ENCODE peak calls at places on chromosome 11, in four cellular contexts. One of them, this sample, is unnamed.

GRCh38 chr11:117610045-117610444 is 187.0 kb downstream of the DSCAML1 start:
- DNase-seq in substantia nigra: no peak
- DNase-seq in stimulated activated naive B cell treated with anti-CD40 and anti-IgM and Interleukin-4, amounts not matched to agents 10 μg/mL and 1 μg/mL and 100 μg/mL, for 72 hours: peak
- DNase-seq in psoas muscle: no peak
- DNase-seq in this sample: no peak

GRCh38 chr11:114133548-114134329 is 74.2 kb downstream of the ZBTB16 start:
- DNase-seq in substantia nigra: no peak
- DNase-seq in psoas muscle: no peak
- DNase-seq in stimulated activated naive B cell treated with anti-CD40 and anti-IgM and Interleukin-4, amounts not matched to agents 10 μg/mL and 1 μg/mL and 100 μg/mL, for 72 hours: no peak
- DNase-seq in this sample: no peak

GRCh38 chr11:60345489-60345888 is 18.4 kb downstream of the MS4A6E start:
- DNase-seq in substantia nigra: no peak
- DNase-seq in stimulated activated naive B cell treated with anti-CD40 and anti-IgM and Interleukin-4, amounts not matched to agents 10 μg/mL and 1 μg/mL and 100 μg/mL, for 72 hours: no peak
- DNase-seq in psoas muscle: no peak
- DNase-seq in this sample: peak

GRCh38 chr11:86934263-86934932 is 20.8 kb downstream of the FZD4 start:
- DNase-seq in psoas muscle: no peak
- DNase-seq in substantia nigra: no peak
- DNase-seq in stimulated activated naive B cell treated with anti-CD40 and anti-IgM and Interleukin-4, amounts not matched to agents 10 μg/mL and 1 μg/mL and 100 μg/mL, for 72 hours: no peak
- DNase-seq in this sample: no peak

GRCh38 chr11:86916330-86916729 is 38.9 kb downstream of the FZD4 start:
- DNase-seq in stimulated activated naive B cell treated with anti-CD40 and anti-IgM and Interleukin-4, amounts not matched to agents 10 μg/mL and 1 μg/mL and 100 μg/mL, for 72 hours: no peak
- DNase-seq in psoas muscle: no peak
- DNase-seq in substantia nigra: no peak
- DNase-seq in this sample: no peak

GRCh38 chr11:119341222-119342022 is 739 bp upstream of the C1QTNF5 start:
- DNase-seq in psoas muscle: no peak
- DNase-seq in substantia nigra: no peak
- DNase-seq in stimulated activated naive B cell treated with anti-CD40 and anti-IgM and Interleukin-4, amounts not matched to agents 10 μg/mL and 1 μg/mL and 100 μg/mL, for 72 hours: no peak
- DNase-seq in this sample: peak

GRCh38 chr11:134518616-134519389 is 106.8 kb upstream of the B3GAT1 start:
- DNase-seq in stimulated activated naive B cell treated with anti-CD40 and anti-IgM and Interleukin-4, amounts not matched to agents 10 μg/mL and 1 μg/mL and 100 μg/mL, for 72 hours: no peak
- DNase-seq in psoas muscle: peak
- DNase-seq in substantia nigra: no peak
- DNase-seq in this sample: no peak

GRCh38 chr11:64040684-64041267 is 5.0 kb downstream of the FLRT1 start:
- DNase-seq in stimulated activated naive B cell treated with anti-CD40 and anti-IgM and Interleukin-4, amounts not matched to agents 10 μg/mL and 1 μg/mL and 100 μg/mL, for 72 hours: no peak
- DNase-seq in psoas muscle: no peak
- DNase-seq in substantia nigra: peak
- DNase-seq in this sample: peak

GRCh38 chr11:73995247-73995646 is 12.6 kb upstream of the UCP2 start:
- DNase-seq in psoas muscle: no peak
- DNase-seq in substantia nigra: no peak
- DNase-seq in stimulated activated naive B cell treated with anti-CD40 and anti-IgM and Interleukin-4, amounts not matched to agents 10 μg/mL and 1 μg/mL and 100 μg/mL, for 72 hours: no peak
- DNase-seq in this sample: no peak

GRCh38 chr11:1728281-1728680 is 22.1 kb downstream of the IFITM10 start:
- DNase-seq in substantia nigra: no peak
- DNase-seq in psoas muscle: no peak
- DNase-seq in stimulated activated naive B cell treated with anti-CD40 and anti-IgM and Interleukin-4, amounts not matched to agents 10 μg/mL and 1 μg/mL and 100 μg/mL, for 72 hours: no peak
- DNase-seq in this sample: no peak

GRCh38 chr11:111450480-111451320 is 61.5 kb downstream of the BTG4 start:
- DNase-seq in stimulated activated naive B cell treated with anti-CD40 and anti-IgM and Interleukin-4, amounts not matched to agents 10 μg/mL and 1 μg/mL and 100 μg/mL, for 72 hours: no peak
- DNase-seq in psoas muscle: no peak
- DNase-seq in substantia nigra: no peak
- DNase-seq in this sample: no peak

GRCh38 chr11:46916669-46917108 is 1.7 kb downstream of the LRP4 start:
- DNase-seq in substantia nigra: no peak
- DNase-seq in stimulated activated naive B cell treated with anti-CD40 and anti-IgM and Interleukin-4, amounts not matched to agents 10 μg/mL and 1 μg/mL and 100 μg/mL, for 72 hours: no peak
- DNase-seq in psoas muscle: peak
- DNase-seq in this sample: peak

GRCh38 chr11:82927264-82927880 is 25.8 kb downstream of the DDIAS start:
- DNase-seq in substantia nigra: no peak
- DNase-seq in psoas muscle: no peak
- DNase-seq in stimulated activated naive B cell treated with anti-CD40 and anti-IgM and Interleukin-4, amounts not matched to agents 10 μg/mL and 1 μg/mL and 100 μg/mL, for 72 hours: no peak
- DNase-seq in this sample: peak

GRCh38 chr11:5380740-5381342 is 2.8 kb upstream of the OR51M1 start:
- DNase-seq in substantia nigra: no peak
- DNase-seq in psoas muscle: no peak
- DNase-seq in stimulated activated naive B cell treated with anti-CD40 and anti-IgM and Interleukin-4, amounts not matched to agents 10 μg/mL and 1 μg/mL and 100 μg/mL, for 72 hours: peak
- DNase-seq in this sample: peak

GRCh38 chr11:125457814-125458343 is 38.2 kb downstream of the FEZ1 start:
- DNase-seq in stimulated activated naive B cell treated with anti-CD40 and anti-IgM and Interleukin-4, amounts not matched to agents 10 μg/mL and 1 μg/mL and 100 μg/mL, for 72 hours: no peak
- DNase-seq in substantia nigra: no peak
- DNase-seq in psoas muscle: peak
- DNase-seq in this sample: peak

GRCh38 chr11:15258433-15259350 is 144.0 kb downstream of the INSC start:
- DNase-seq in substantia nigra: no peak
- DNase-seq in stimulated activated naive B cell treated with anti-CD40 and anti-IgM and Interleukin-4, amounts not matched to agents 10 μg/mL and 1 μg/mL and 100 μg/mL, for 72 hours: no peak
- DNase-seq in psoas muscle: no peak
- DNase-seq in this sample: peak

GRCh38 chr11:102172127-102172848 is 62.0 kb downstream of the YAP1 start:
- DNase-seq in stimulated activated naive B cell treated with anti-CD40 and anti-IgM and Interleukin-4, amounts not matched to agents 10 μg/mL and 1 μg/mL and 100 μg/mL, for 72 hours: no peak
- DNase-seq in substantia nigra: no peak
- DNase-seq in psoas muscle: no peak
- DNase-seq in this sample: no peak

GRCh38 chr11:45412033-45412432 is 125.9 kb upstream of the SYT13 start:
- DNase-seq in substantia nigra: no peak
- DNase-seq in stimulated activated naive B cell treated with anti-CD40 and anti-IgM and Interleukin-4, amounts not matched to agents 10 μg/mL and 1 μg/mL and 100 μg/mL, for 72 hours: no peak
- DNase-seq in psoas muscle: no peak
- DNase-seq in this sample: peak

GRCh38 chr11:2538951-2539735 is 94.3 kb downstream of the KCNQ1 start:
- DNase-seq in stimulated activated naive B cell treated with anti-CD40 and anti-IgM and Interleukin-4, amounts not matched to agents 10 μg/mL and 1 μg/mL and 100 μg/mL, for 72 hours: no peak
- DNase-seq in substantia nigra: no peak
- DNase-seq in psoas muscle: peak
- DNase-seq in this sample: no peak

GRCh38 chr11:16883179-16883578 is 131.0 kb downstream of the PLEKHA7 start:
- DNase-seq in stimulated activated naive B cell treated with anti-CD40 and anti-IgM and Interleukin-4, amounts not matched to agents 10 μg/mL and 1 μg/mL and 100 μg/mL, for 72 hours: no peak
- DNase-seq in substantia nigra: no peak
- DNase-seq in psoas muscle: no peak
- DNase-seq in this sample: peak

GRCh38 chr11:120219935-120220746 is 9.3 kb downstream of the OAF start:
- DNase-seq in stimulated activated naive B cell treated with anti-CD40 and anti-IgM and Interleukin-4, amounts not matched to agents 10 μg/mL and 1 μg/mL and 100 μg/mL, for 72 hours: no peak
- DNase-seq in substantia nigra: no peak
- DNase-seq in psoas muscle: no peak
- DNase-seq in this sample: no peak

GRCh38 chr11:27317751-27318150 is 45.3 kb downstream of the CCDC34 start:
- DNase-seq in psoas muscle: no peak
- DNase-seq in substantia nigra: no peak
- DNase-seq in stimulated activated naive B cell treated with anti-CD40 and anti-IgM and Interleukin-4, amounts not matched to agents 10 μg/mL and 1 μg/mL and 100 μg/mL, for 72 hours: no peak
- DNase-seq in this sample: no peak

GRCh38 chr11:70326365-70326803 is 55.9 kb downstream of the PPFIA1 start:
- DNase-seq in stimulated activated naive B cell treated with anti-CD40 and anti-IgM and Interleukin-4, amounts not matched to agents 10 μg/mL and 1 μg/mL and 100 μg/mL, for 72 hours: no peak
- DNase-seq in substantia nigra: no peak
- DNase-seq in psoas muscle: no peak
- DNase-seq in this sample: no peak

GRCh38 chr11:10329935-10330334 is 25.1 kb downstream of the ADM start:
- DNase-seq in substantia nigra: no peak
- DNase-seq in psoas muscle: no peak
- DNase-seq in stimulated activated naive B cell treated with anti-CD40 and anti-IgM and Interleukin-4, amounts not matched to agents 10 μg/mL and 1 μg/mL and 100 μg/mL, for 72 hours: no peak
- DNase-seq in this sample: no peak

GRCh38 chr11:60100511-60100910 is 12.0 kb downstream of the MS4A2 start:
- DNase-seq in psoas muscle: no peak
- DNase-seq in substantia nigra: no peak
- DNase-seq in stimulated activated naive B cell treated with anti-CD40 and anti-IgM and Interleukin-4, amounts not matched to agents 10 μg/mL and 1 μg/mL and 100 μg/mL, for 72 hours: no peak
- DNase-seq in this sample: no peak

GRCh38 chr11:111635706-111636045 is 33.4 kb downstream of the SIK2 start:
- DNase-seq in stimulated activated naive B cell treated with anti-CD40 and anti-IgM and Interleukin-4, amounts not matched to agents 10 μg/mL and 1 μg/mL and 100 μg/mL, for 72 hours: no peak
- DNase-seq in psoas muscle: no peak
- DNase-seq in substantia nigra: no peak
- DNase-seq in this sample: no peak

GRCh38 chr11:19117760-19118097 is 761 bp downstream of the ZDHHC13 start:
- DNase-seq in stimulated activated naive B cell treated with anti-CD40 and anti-IgM and Interleukin-4, amounts not matched to agents 10 μg/mL and 1 μg/mL and 100 μg/mL, for 72 hours: no peak
- DNase-seq in psoas muscle: no peak
- DNase-seq in substantia nigra: no peak
- DNase-seq in this sample: no peak

GRCh38 chr11:23570828-23571227 is 710.6 kb upstream of the CCDC179 start:
- DNase-seq in substantia nigra: no peak
- DNase-seq in stimulated activated naive B cell treated with anti-CD40 and anti-IgM and Interleukin-4, amounts not matched to agents 10 μg/mL and 1 μg/mL and 100 μg/mL, for 72 hours: no peak
- DNase-seq in psoas muscle: no peak
- DNase-seq in this sample: no peak

This sample was measured in GM23338.